ENCODE peak calls at places on chromosomes 6 and 20, in nine cellular contexts. W is BJ, I is breast epithelium, R is testis, T is SK-N-SH, Z is foreskin fibroblast, J is GM10248, S is glutamatergic neuron, C is psoas muscle. O is an unnamed sample.
A peak's percentile ranks its signal among the peaks of the same experiment; 100 is the strongest.

GRCh38 chr6:147099974-147100373 is 104.2 kb upstream of the STXBP5 start:
- DNase-seq in T (no peak), I (no peak), S (no peak), R (no peak), W (peak; percentile 40), Z (peak; percentile 83), J (no peak), C (no peak), O (no peak)

GRCh38 chr20:17966432-17967312 is 1.9 kb downstream of the SNX5 start:
- DNase-seq in C (no peak), W (no peak), Z (peak; percentile 55), S (no peak), T (peak; percentile 55), R (no peak), J (no peak), I (no peak), O (no peak)

GRCh38 chr6:116206231-116206903 is 47.5 kb downstream of the TSPYL4 start:
- DNase-seq in I (no peak), Z (peak; percentile 32), J (no peak), C (no peak), W (no peak), T (no peak), S (no peak), R (no peak), O (no peak)

GRCh38 chr20:57313951-57314350 is 15.7 kb upstream of the SPO11 start:
- DNase-seq in J (no peak), C (no peak), Z (no peak), R (no peak), I (no peak), W (no peak), T (no peak), S (no peak), O (no peak)

GRCh38 chr20:20497242-20497985 is 129.5 kb downstream of the INSM1 start:
- DNase-seq in S (no peak), R (no peak), C (no peak), Z (no peak), W (no peak), T (no peak), J (peak; percentile 32), I (no peak), O (no peak)

GRCh38 chr20:63145156-63145555 is 70.8 kb downstream of the YTHDF1 start:
- DNase-seq in C (peak; percentile 21), Z (no peak), R (no peak), J (no peak), W (no peak), I (no peak), S (no peak), T (no peak), O (no peak)

GRCh38 chr6:21708181-21708580 is 114.6 kb downstream of the SOX4 start:
- DNase-seq in J (no peak), S (no peak), W (no peak), I (no peak), C (no peak), Z (no peak), T (no peak), R (no peak), O (no peak)

GRCh38 chr6:129793447-129793846 is 67.7 kb downstream of the TMEM244 start:
- DNase-seq in J (no peak), R (no peak), Z (no peak), T (no peak), C (no peak), W (no peak), S (no peak), I (no peak), O (no peak)

GRCh38 chr6:110880651-110881050 is 6.1 kb downstream of the AMD1 start:
- DNase-seq in Z (no peak), S (no peak), I (no peak), R (no peak), J (no peak), C (no peak), W (no peak), T (no peak), O (no peak)

GRCh38 chr20:17619351-17620093 is 49.6 kb downstream of the DSTN start:
- DNase-seq in J (no peak), W (no peak), S (no peak), C (peak; percentile 47), Z (no peak), T (peak; percentile 4), I (peak; percentile 37), R (no peak), O (peak; percentile 30)

GRCh38 chr6:41578714-41579610 is 32.8 kb downstream of the FOXP4 start:
- DNase-seq in Z (peak; percentile 65), J (no peak), S (peak; percentile 66), W (no peak), R (no peak), I (no peak), T (peak; percentile 42), C (no peak), O (no peak)

GRCh38 chr6:162344935-162345599 is 382.5 kb downstream of the PRKN start:
- DNase-seq in T (no peak), S (no peak), Z (peak; percentile 87), I (no peak), W (no peak), J (no peak), C (no peak), R (no peak), O (no peak)

DNA sequence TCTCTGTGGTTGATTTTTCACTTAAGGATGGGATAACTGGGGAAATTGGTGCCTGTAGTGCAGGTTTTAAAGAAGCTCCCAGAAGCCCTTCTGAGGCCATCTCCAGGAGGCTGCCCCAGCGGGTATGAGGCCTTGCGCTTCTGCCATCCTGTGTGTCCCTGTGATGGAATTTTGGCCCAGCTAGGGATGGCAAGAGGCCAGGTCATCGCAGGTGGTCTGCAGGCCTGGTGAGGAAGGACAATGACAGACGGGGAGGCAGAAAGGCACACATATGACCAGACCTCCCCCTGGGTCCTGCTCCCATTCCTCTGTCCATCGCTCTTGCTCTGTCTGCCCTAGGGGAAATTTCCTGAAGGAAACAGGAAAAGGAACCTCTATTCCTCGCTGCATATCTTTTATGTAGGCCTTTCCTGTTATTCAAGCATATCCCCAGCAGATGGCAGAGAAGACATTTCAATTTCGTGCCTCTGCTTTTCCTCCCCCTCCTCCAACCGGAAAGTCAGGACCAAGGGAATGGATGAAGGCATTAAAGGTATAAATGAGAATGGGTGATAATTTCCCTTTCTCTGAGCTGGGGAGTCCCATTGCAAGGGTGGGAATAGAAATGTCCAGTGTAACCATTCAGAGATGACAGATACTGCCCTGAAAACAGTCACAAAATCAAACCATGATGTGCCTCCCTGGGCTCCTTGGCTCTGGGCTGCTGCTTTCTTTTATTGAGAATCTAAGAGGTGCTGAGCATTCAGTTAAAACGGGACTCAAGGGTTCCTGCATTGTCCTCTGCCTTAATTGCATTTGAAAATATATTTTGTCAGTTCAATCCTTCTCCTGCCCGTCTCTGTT is 17.6 kb upstream of the HLA-F start:
- DNase-seq in J (no peak), Z (peak; percentile 74), R (no peak), W (no peak), T (peak; percentile 61), I (no peak), S (no peak), C (no peak), O (peak; percentile 45)
- TF ChIP-seq CTCF in J (peak; percentile 52), Z (peak; percentile 35), R (peak; percentile 28), W (peak; percentile 63), T (peak; percentile 64), I (peak; percentile 66), S (peak; percentile 60), C (peak; percentile 46), O (peak; percentile 58)

DNA sequence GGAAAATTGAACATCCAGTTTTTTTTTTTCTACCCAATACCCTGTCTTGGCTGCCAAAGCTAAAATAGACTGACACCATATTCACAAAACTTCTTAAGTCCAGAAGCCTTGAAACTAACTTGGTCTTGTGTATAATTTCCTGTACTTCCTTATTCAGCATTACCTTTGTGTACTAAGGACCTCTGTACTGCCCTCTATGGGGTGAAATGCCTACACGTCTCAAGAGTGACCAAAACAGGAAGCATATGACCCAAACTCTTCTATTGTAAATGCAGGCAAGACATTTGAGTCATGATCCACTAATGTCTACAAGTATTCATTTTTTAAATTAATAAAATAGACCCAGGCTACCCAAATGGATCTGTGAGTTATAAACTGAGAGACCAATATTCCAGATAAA is 50.4 kb downstream of the HMGCLL1 start:
- DNase-seq in I (no peak), C (no peak), S (no peak), Z (peak; percentile 34), R (peak; percentile 18), W (no peak), T (no peak), J (peak; percentile 13), O (no peak)
- TF ChIP-seq CTCF in I (no peak), C (no peak), S (peak; percentile 32), Z (peak; percentile 27), R (no peak), W (peak; percentile 35), T (peak; percentile 50), J (no peak), O (no peak)

DNA sequence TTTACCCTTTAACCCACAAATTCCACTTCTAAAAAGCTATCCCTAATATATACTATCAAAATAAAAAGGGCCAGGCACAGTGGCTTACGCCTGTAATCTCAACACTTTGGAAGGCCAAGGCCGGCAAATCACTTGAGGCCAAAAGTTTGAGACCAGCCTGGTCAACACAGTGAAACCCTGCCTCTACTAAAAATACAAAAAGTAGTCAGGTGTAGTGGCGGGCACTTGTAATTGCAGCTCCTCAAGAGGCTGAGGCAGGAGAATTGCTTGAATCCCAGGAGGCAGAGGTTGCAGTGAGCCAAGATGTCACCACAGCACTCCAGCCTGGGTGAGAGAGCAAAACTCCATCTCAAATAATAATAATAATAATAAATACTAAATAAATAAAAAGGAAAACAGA is 82.5 kb downstream of the TRIM27 start:
- DNase-seq in C (no peak), S (no peak), Z (no peak), R (no peak), J (no peak), T (no peak), I (no peak), W (no peak), O (no peak)
- TF ChIP-seq CTCF in C (no peak), S (peak; percentile 28), Z (no peak), R (no peak), J (no peak), T (no peak), I (no peak), W (no peak), O (no peak)

GRCh38 chr6:82589509-82590206 is 226.0 kb downstream of the TPBG start:
- DNase-seq in Z (peak; percentile 91), C (no peak), T (peak; percentile 20), R (no peak), I (no peak), J (no peak), S (peak; percentile 68), W (peak; percentile 59), O (no peak)
- TF ChIP-seq CTCF in Z (peak; percentile 11), C (no peak), T (peak; percentile 52), R (no peak), I (no peak), J (peak; percentile 42), S (no peak), W (peak; percentile 20), O (peak; percentile 23)

DNA sequence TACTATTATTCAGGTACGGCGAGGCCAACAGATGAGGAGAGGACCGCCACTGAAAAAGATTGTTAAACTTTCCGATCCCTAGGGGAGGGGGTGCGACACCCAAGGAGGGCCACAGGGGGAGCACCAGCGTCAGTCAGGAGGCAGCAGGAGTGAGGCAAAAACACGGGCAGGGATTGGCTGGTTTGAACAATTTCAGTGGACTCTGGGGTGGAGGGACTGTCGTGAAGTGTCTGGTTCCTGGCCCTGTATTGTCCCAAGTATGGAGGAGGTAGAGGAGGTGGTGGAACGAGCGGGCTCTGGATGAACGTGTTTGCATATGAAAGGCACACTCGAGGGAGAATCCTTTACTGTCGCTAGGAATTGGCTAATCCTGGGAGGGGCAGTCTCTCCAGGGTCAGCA is 32.5 kb upstream of the MCUR1 start:
- DNase-seq in I (no peak), T (peak; percentile 53), R (no peak), S (no peak), C (no peak), J (no peak), W (no peak), Z (no peak), O (no peak)
- TF ChIP-seq CTCF in I (no peak), T (peak; percentile 26), R (no peak), S (no peak), C (no peak), J (no peak), W (no peak), Z (no peak), O (no peak)

O was measured in dorsolateral prefrontal cortex.